ENCODE peak calls at places on chromosome 12, in eight cellular contexts. R is mammary epithelial cell, T is foreskin fibroblast, Y is HCT116, V is IMR-90, Q is WERI-Rb-1, M is endothelial cell, G is mesothelial cell of epicardium. N is an unnamed sample.
A peak's percentile ranks its signal among the peaks of the same experiment; 100 is the strongest.

GRCh38 chr12:6084261-6084968 is 40.1 kb downstream of the VWF start:
- DNase-seq in R (peak; percentile 64), G (no peak), M (no peak), Y (peak; percentile 60), Q (no peak), T (peak; percentile 44), V (peak; percentile 56), N (no peak)

GRCh38 chr12:55847033-55847432 is 4.3 kb upstream of the MMP19 start:
- DNase-seq in V (peak; percentile 83), Q (no peak), T (peak; percentile 83), G (no peak), M (no peak), Y (no peak), R (peak; percentile 32), N (peak; percentile 88)

GRCh38 chr12:48118491-48118890 is 673 bp upstream of the PFKM start:
- DNase-seq in Q (no peak), R (no peak), T (peak; percentile 31), Y (no peak), M (no peak), V (no peak), G (no peak), N (no peak)

GRCh38 chr12:48815281-48816110 is 2.8 kb upstream of the CACNB3 start:
- DNase-seq in Y (peak; percentile 49), G (peak; percentile 76), Q (peak; percentile 87), V (peak; percentile 78), R (peak; percentile 87), M (peak; percentile 62), T (peak; percentile 92), N (no peak)

GRCh38 chr12:22321018-22321605 is 13.4 kb downstream of the ST8SIA1 start:
- DNase-seq in T (no peak), R (no peak), G (no peak), Y (no peak), M (no peak), Q (no peak), V (no peak), N (no peak)

GRCh38 chr12:115404761-115405470 is 720.9 kb upstream of the TBX3 start:
- DNase-seq in T (peak; percentile 85), V (peak; percentile 92), R (peak; percentile 64), G (no peak), M (no peak), Q (no peak), Y (no peak), N (no peak)

GRCh38 chr12:51428256-51428655 is 3.6 kb downstream of the SLC4A8 start:
- DNase-seq in Q (peak; percentile 67), G (no peak), V (no peak), T (no peak), M (no peak), Y (no peak), R (no peak), N (no peak)

GRCh38 chr12:102962532-102962931 is 5.1 kb downstream of the ASCL1 start:
- DNase-seq in G (no peak), T (no peak), R (no peak), V (no peak), Q (no peak), Y (no peak), M (no peak), N (no peak)

GRCh38 chr12:31368666-31369361 is 42.9 kb upstream of the SINHCAF start:
- DNase-seq in M (no peak), T (no peak), Q (no peak), G (no peak), V (peak; percentile 48), R (no peak), Y (no peak), N (no peak)

GRCh38 chr12:63480186-63480585 is 188.1 kb downstream of the DPY19L2 start:
- DNase-seq in R (no peak), Y (no peak), V (no peak), M (no peak), Q (no peak), G (no peak), T (no peak), N (no peak)

GRCh38 chr12:2291182-2291832 is 238.5 kb downstream of the CACNA1C start:
- DNase-seq in R (peak; percentile 16), G (no peak), Y (peak; percentile 52), T (peak; percentile 41), Q (peak; percentile 48), M (peak; percentile 64), V (no peak), N (no peak)
- TF ChIP-seq CTCF in R (peak; percentile 77), G (peak; percentile 88), Y (peak; percentile 45), T (peak; percentile 57), Q (peak; percentile 73), M (peak; percentile 89), V (peak; percentile 45), N (peak; percentile 77)

GRCh38 chr12:64679487-64679983 is 69.2 kb downstream of the RASSF3 start:
- DNase-seq in Y (peak; percentile 74), Q (no peak), T (peak; percentile 84), M (no peak), R (peak; percentile 92), G (no peak), V (peak; percentile 65), N (peak; percentile 51)

GRCh38 chr12:64678835-64679234 is 68.5 kb downstream of the RASSF3 start:
- DNase-seq in Q (no peak), V (no peak), M (no peak), R (no peak), T (no peak), G (no peak), Y (no peak), N (no peak)

GRCh38 chr12:64680235-64680634 is 69.9 kb downstream of the RASSF3 start:
- DNase-seq in V (no peak), R (peak; percentile 68), G (no peak), M (no peak), Y (no peak), Q (no peak), T (no peak), N (no peak)

GRCh38 chr12:64675795-64676194 is 65.5 kb downstream of the RASSF3 start:
- DNase-seq in Q (no peak), Y (no peak), T (peak; percentile 50), M (no peak), R (peak; percentile 45), V (no peak), G (no peak), N (no peak)

DNA sequence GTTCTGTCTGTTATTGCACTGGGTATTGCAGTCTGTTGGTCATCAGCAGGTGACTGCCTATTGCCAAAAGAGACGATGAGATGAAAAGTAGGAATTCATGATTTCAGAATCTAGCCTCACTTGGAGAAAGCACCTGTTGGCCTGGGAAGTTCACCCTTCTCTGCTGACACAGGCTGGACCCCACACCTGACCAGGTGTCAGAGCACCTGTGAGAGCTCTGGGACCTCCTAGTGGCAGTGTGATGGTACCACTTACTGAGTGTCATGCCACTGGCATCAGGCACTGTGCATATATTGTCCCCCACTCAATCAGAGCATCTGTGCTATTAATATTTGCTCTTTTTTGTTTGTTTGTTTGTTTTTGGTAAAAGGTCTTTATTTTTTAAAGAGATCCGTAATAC is 68.0 kb downstream of the RASSF3 start:
- DNase-seq in G (no peak), R (peak; percentile 11), T (no peak), V (no peak), M (no peak), Q (no peak), Y (no peak), N (no peak)
- TF ChIP-seq CTCF in G (no peak), R (no peak), T (no peak), V (no peak), M (no peak), Q (peak; percentile 37), Y (no peak), N (no peak)

DNA sequence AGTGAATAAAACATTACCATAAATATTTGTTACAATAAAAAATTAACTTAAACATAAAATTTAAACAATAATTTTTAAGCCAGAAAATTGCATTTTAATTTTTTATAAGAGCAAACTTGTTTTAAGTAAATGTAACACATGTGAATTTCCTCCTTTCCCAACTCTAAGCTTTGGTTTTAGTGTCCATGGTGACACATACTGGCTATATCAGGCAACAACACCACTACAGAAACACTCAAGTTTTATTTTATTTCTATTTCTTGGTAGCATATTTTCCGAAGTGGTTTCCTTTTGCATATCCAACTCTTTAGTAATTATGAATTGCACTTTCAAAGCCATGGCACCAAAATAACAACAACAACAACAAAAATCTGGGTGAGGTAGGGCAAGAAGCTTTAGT is 2.2 kb downstream of the NELL2 start:
- DNase-seq in M (no peak), V (peak; percentile 4), R (no peak), T (peak; percentile 45), G (no peak), Q (no peak), Y (peak; percentile 0), N (no peak)
- TF ChIP-seq CTCF in M (no peak), V (no peak), R (no peak), T (no peak), G (no peak), Q (peak; percentile 28), Y (peak; percentile 18), N (no peak)

GRCh38 chr12:104958009-104958945 is at the start of gene SLC41A2:
- DNase-seq in T (peak; percentile 93), Y (peak; percentile 83), M (peak; percentile 80), Q (peak; percentile 66), G (peak; percentile 81), V (peak; percentile 93), R (peak; percentile 86), N (peak; percentile 87)
- TF ChIP-seq CTCF in T (no peak), Y (no peak), M (no peak), Q (no peak), G (peak; percentile 22), V (peak; percentile 13), R (peak; percentile 10), N (no peak)

DNA sequence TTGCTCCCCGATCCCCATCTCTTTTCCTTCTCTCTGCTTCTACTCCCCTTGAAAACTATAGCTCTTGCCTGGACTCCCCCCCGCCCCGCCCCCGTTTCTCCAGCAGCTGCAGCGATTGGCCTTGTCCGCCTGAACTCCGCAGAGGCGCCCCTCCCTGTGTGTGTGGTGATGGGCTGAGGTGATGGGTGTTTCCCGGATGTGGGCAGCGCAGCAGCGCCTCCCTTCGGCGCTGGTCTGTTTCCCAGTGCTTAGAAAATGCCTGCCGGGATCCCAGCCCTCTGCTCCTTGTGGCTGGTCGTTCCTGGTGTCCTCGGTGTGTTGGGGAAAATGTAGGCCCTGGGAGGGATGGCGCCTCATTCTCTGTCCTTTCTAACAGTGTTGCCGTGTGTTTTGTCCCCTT is 43.3 kb downstream of the GALNT8 start:
- DNase-seq in V (peak; percentile 2), Y (peak; percentile 45), M (peak; percentile 64), G (no peak), Q (peak; percentile 61), R (no peak), T (no peak), N (no peak)
- TF ChIP-seq CTCF in V (peak; percentile 12), Y (no peak), M (no peak), G (no peak), Q (peak; percentile 51), R (peak; percentile 7), T (no peak), N (no peak)

GRCh38 chr12:111687255-111687654 is 1.4 kb downstream of the ACAD10 start:
- DNase-seq in Q (no peak), Y (no peak), T (peak; percentile 31), V (no peak), G (no peak), M (no peak), R (no peak), N (no peak)
- TF ChIP-seq CTCF in Q (no peak), Y (peak; percentile 45), T (no peak), V (peak; percentile 7), G (no peak), M (no peak), R (peak; percentile 8), N (no peak)

N was measured in CD14-positive monocyte.